ENCODE peak calls at places on chromosomes 3 and 15, in five cellular contexts. W is effector CD4-positive, alpha-beta T cell; H is activated gamma-delta T cell treated with Interleukin-2 at 50 U/mL for 16 hours; X is SW 1271; A is HCEC 1CT. V is an unnamed sample.

GRCh38 chr3:141431411-141432378 is 55.1 kb upstream of the RASA2 start:
- DNase-seq in W (no peak), H (no peak), X (no peak), A (no peak), V (no peak)

GRCh38 chr15:100661161-100661560 is 58.8 kb downstream of the ASB7 start:
- DNase-seq in W (no peak), H (no peak), X (no peak), A (no peak), V (no peak)

GRCh38 chr15:79635149-79635771 is 203.1 kb downstream of the MINAR1 start:
- DNase-seq in W (no peak), H (no peak), X (no peak), A (no peak), V (no peak)

GRCh38 chr3:171508676-171509075 is 48.5 kb upstream of the TNIK start:
- DNase-seq in W (no peak), H (no peak), X (no peak), A (no peak), V (no peak)

GRCh38 chr15:59300618-59301139 is 72.0 kb downstream of the MYO1E start:
- DNase-seq in W (no peak), H (no peak), X (no peak), A (no peak), V (no peak)

GRCh38 chr3:39937874-39938273 is 128.5 kb downstream of the MYRIP start:
- DNase-seq in W (no peak), H (no peak), X (no peak), A (no peak), V (no peak)

GRCh38 chr15:84955089-84955848 is 26.4 kb upstream of the PDE8A start:
- DNase-seq in W (peak; percentile 36), H (peak; percentile 39), X (no peak), A (peak; percentile 74), V (peak; percentile 32)

GRCh38 chr3:131645638-131646037 is 142.9 kb upstream of the MRPL3 start:
- DNase-seq in W (no peak), H (no peak), X (no peak), A (no peak), V (no peak)

GRCh38 chr3:102354818-102355515 is 79.8 kb upstream of the ZPLD1 start:
- DNase-seq in W (no peak), H (no peak), X (no peak), A (peak; percentile 76), V (no peak)

GRCh38 chr3:70433091-70433490 is 120.7 kb upstream of the MDFIC2 start:
- DNase-seq in W (no peak), H (no peak), X (no peak), A (no peak), V (no peak)

GRCh38 chr3:75144396-75144795 is 519.7 kb upstream of the FRG2C start:
- DNase-seq in W (no peak), H (no peak), X (no peak), A (no peak), V (no peak)

GRCh38 chr3:125003369-125003853 is 52.4 kb downstream of the HEG1 start:
- DNase-seq in W (no peak), H (no peak), X (no peak), A (peak; percentile 69), V (no peak)

GRCh38 chr3:156445117-156445968 is 109.6 kb downstream of the SSR3 start:
- DNase-seq in W (no peak), H (no peak), X (no peak), A (no peak), V (no peak)